ENCODE peak calls at places on chromosomes 2 and 18, in seven cellular contexts. D is stomach, S is suprapubic skin, E is HCT116, N is sigmoid colon, L is GM12892, C is upper lobe of left lung. O is an unnamed sample.

GRCh38 chr2:205989291-205990071 is 96.5 kb downstream of the INO80D start:
- DNase-seq in N (no peak), D (no peak), C (no peak), L (no peak), E (no peak), S (no peak), O (no peak)

GRCh38 chr2:15799432-15799827 is 140.9 kb upstream of the MYCN start:
- DNase-seq in E (no peak), S (no peak), N (no peak), C (no peak), L (no peak), D (no peak), O (no peak)

GRCh38 chr18:58529714-58530354 is 99.1 kb downstream of the ALPK2 start:
- DNase-seq in N (no peak), C (no peak), L (no peak), S (no peak), E (peak), D (peak), O (no peak)

GRCh38 chr2:8595821-8596600 is 85.8 kb upstream of the ID2 start:
- DNase-seq in E (no peak), L (no peak), D (no peak), N (no peak), C (no peak), S (peak), O (no peak)

GRCh38 chr18:10270160-10270571 is 184.3 kb upstream of the APCDD1 start:
- DNase-seq in C (no peak), D (peak), S (no peak), E (no peak), L (no peak), N (no peak), O (no peak)

GRCh38 chr2:70525032-70525431 is 28.6 kb downstream of the TGFA start:
- DNase-seq in E (peak), C (no peak), S (no peak), N (no peak), L (no peak), D (peak), O (no peak)

GRCh38 chr2:165408191-165408590 is 61.3 kb upstream of the CSRNP3 start:
- DNase-seq in E (no peak), C (no peak), L (no peak), D (no peak), S (no peak), N (peak), O (no peak)

GRCh38 chr2:63742592-63742991 is 99.1 kb upstream of the UGP2 start:
- DNase-seq in C (no peak), E (no peak), D (no peak), N (no peak), L (no peak), S (no peak), O (no peak)

GRCh38 chr2:145690183-145690582 is 1170.3 kb upstream of the ZEB2 start:
- DNase-seq in N (no peak), S (no peak), D (no peak), E (no peak), C (no peak), L (no peak), O (no peak)

GRCh38 chr2:203646266-203646864 is 60.1 kb upstream of the CD28 start:
- DNase-seq in C (peak), E (no peak), S (no peak), L (no peak), N (no peak), D (no peak), O (no peak)

GRCh38 chr2:64807417-64807816 is 153.7 kb upstream of the SERTAD2 start:
- DNase-seq in E (peak), C (no peak), L (no peak), D (no peak), N (no peak), S (no peak), O (no peak)

GRCh38 chr2:219752731-219753130 is 125.3 kb downstream of the SLC4A3 start:
- DNase-seq in E (no peak), N (no peak), D (no peak), C (no peak), L (no peak), S (no peak), O (no peak)
- TF ChIP-seq POLR2AphosphoS5 in E (no peak), N (no peak), D (no peak), C (no peak), L (no peak), S (no peak), O (no peak)

GRCh38 chr2:10135296-10136089 is 13.0 kb downstream of the RRM2 start:
- DNase-seq in D (no peak), C (no peak), S (no peak), E (no peak), L (no peak), N (no peak), O (no peak)

GRCh38 chr2:10136187-10136934 is 13.8 kb downstream of the RRM2 start:
- DNase-seq in L (no peak), D (no peak), C (no peak), E (no peak), S (no peak), N (peak), O (no peak)

GRCh38 chr2:10132596-10132995 is 10.1 kb downstream of the RRM2 start:
- DNase-seq in D (no peak), N (no peak), L (no peak), C (no peak), E (no peak), S (peak), O (no peak)

GRCh38 chr2:10132043-10132575 is 9.6 kb downstream of the RRM2 start:
- DNase-seq in C (no peak), E (no peak), N (peak), S (peak), D (no peak), L (no peak), O (no peak)

DNA sequence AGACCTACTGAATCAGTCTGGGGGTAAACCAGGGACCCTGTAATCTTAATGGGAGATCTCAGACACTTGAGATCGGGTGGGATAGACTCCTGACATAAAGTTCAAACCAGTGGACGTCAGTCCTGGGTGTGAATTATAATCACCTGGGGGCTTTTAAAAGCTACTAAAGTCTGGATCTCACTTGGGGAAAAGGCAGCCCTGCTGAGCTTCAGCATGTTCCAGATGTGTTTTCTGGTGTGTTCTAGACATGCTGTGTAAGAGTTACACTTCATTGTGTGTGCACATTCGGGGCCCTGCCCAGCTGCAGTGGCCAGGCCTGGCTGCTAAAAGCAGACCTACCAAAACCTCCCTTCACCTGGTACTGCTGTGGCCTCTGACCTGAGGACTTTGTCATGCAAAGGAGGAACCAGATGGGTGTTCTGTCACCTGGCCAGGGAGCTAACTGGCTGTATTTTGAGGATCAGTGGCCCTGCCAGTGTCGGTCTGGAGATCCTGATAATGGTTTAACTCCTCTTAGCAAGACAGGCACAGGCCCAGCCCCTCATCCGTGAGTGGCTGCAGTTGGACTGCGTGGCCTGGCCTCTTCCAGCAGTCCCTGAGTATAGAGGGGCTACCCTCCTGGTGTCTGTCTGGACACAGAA is 10.6 kb downstream of the RRM2 start:
- DNase-seq in L (no peak), C (no peak), N (peak), S (peak), E (no peak), D (no peak), O (no peak)
- TF ChIP-seq POLR2A in L (peak), C (no peak), N (no peak), S (no peak), E (no peak), D (no peak), O (no peak)

GRCh38 chr18:39846277-39846676 is 2108.8 kb upstream of the PIK3C3 start:
- DNase-seq in E (no peak), S (no peak), L (no peak), C (no peak), D (no peak), N (peak), O (no peak)
- TF ChIP-seq POLR2AphosphoS5 in E (no peak), S (no peak), L (no peak), C (no peak), D (no peak), N (peak), O (no peak)

GRCh38 chr2:197497301-197497700 is 2.3 kb downstream of the HSPD1 start:
- DNase-seq in E (no peak), C (no peak), L (no peak), D (no peak), N (no peak), S (no peak), O (no peak)

GRCh38 chr2:197500503-197501179 is 462 bp downstream of the HSPE1 start:
- DNase-seq in S (peak), E (no peak), C (no peak), L (no peak), N (no peak), D (no peak), O (no peak)

GRCh38 chr2:197499594-197500502 is at the start of the genes HSPD1 and HSPE1:
- DNase-seq in S (peak), D (peak), E (peak), N (peak), C (peak), L (peak), O (peak)

GRCh38 chr2:197498627-197498936 is 1.1 kb downstream of the HSPD1 start:
- DNase-seq in S (no peak), C (no peak), E (no peak), D (no peak), N (no peak), L (no peak), O (no peak)

GRCh38 chr2:197498937-197499593 is 575 bp downstream of the HSPD1 start:
- DNase-seq in N (peak), D (peak), S (peak), E (no peak), C (peak), L (peak), O (peak)
- TF ChIP-seq POLR2A in N (no peak), D (no peak), S (no peak), E (no peak), C (no peak), L (no peak), O (no peak)

GRCh38 chr18:63237911-63238710 is 81.5 kb downstream of the BCL2 start:
- DNase-seq in S (no peak), C (no peak), L (no peak), D (no peak), E (peak), N (no peak), O (no peak)
- TF ChIP-seq POLR2AphosphoS5 in S (no peak), C (no peak), L (no peak), D (no peak), E (no peak), N (peak), O (no peak)

GRCh38 chr2:215607790-215608189 is 171.9 kb upstream of the FN1 start:
- DNase-seq in D (no peak), S (no peak), N (no peak), L (no peak), E (no peak), C (no peak), O (no peak)
- TF ChIP-seq POLR2A in D (no peak), S (no peak), N (no peak), L (no peak), E (no peak), C (no peak), O (no peak)